ENCODE peak calls at places on chromosomes 5 and 9, in six cellular contexts. D, T, K, R, A and U are unnamed samples.
A peak's percentile ranks its signal among the peaks of the same experiment; 100 is the strongest.

GRCh38 chr9:2023532-2023931 is 8.4 kb downstream of the SMARCA2 start:
- DNase-seq in A (no peak), D (no peak), K (no peak), T (no peak), R (no peak), U (no peak)

GRCh38 chr5:159638481-159638880 is 277.8 kb upstream of the ADRA1B start:
- DNase-seq in K (no peak), D (no peak), T (no peak), R (no peak), A (no peak), U (no peak)

GRCh38 chr9:91929331-91929730 is 20.7 kb downstream of the ROR2 start:
- DNase-seq in D (no peak), A (no peak), T (no peak), R (no peak), K (no peak), U (no peak)

GRCh38 chr5:14216902-14217301 is 73.8 kb downstream of the TRIO start:
- DNase-seq in R (no peak), A (no peak), K (no peak), D (peak; percentile 40), T (peak; percentile 82), U (no peak)

GRCh38 chr9:89022902-89023301 is 31.6 kb downstream of the S1PR3 start:
- DNase-seq in R (peak; percentile 91), D (peak; percentile 83), A (peak; percentile 66), K (no peak), T (peak; percentile 61), U (no peak)

GRCh38 chr9:132774886-132775285 is 103.2 kb downstream of the AK8 start:
- DNase-seq in A (no peak), D (no peak), K (no peak), R (no peak), T (no peak), U (no peak)

GRCh38 chr9:130794923-130795495 is 40.0 kb upstream of the ABL1 start:
- DNase-seq in T (no peak), K (no peak), A (no peak), R (no peak), D (no peak), U (no peak)

GRCh38 chr5:131209506-131210191 is 38.9 kb downstream of the LYRM7 start:
- DNase-seq in A (no peak), K (no peak), R (no peak), T (no peak), D (no peak), U (peak; percentile 46)

GRCh38 chr9:131627326-131627845 is 82.1 kb downstream of the PRRT1B start:
- DNase-seq in K (no peak), A (no peak), D (no peak), R (peak; percentile 65), T (no peak), U (no peak)

GRCh38 chr9:122453677-122454135 is 24.0 kb downstream of the OR1J1 start:
- DNase-seq in K (no peak), R (no peak), T (no peak), A (no peak), D (no peak), U (no peak)

GRCh38 chr5:142845402-142845901 is 75.3 kb downstream of the ARHGAP26 start:
- DNase-seq in T (no peak), A (no peak), R (no peak), K (no peak), D (peak; percentile 44), U (peak; percentile 54)

GRCh38 chr5:144060598-144060997 is 109.9 kb downstream of the YIPF5 start:
- DNase-seq in T (no peak), K (no peak), R (no peak), A (no peak), D (no peak), U (no peak)

GRCh38 chr9:33437898-33438297 is 9.5 kb downstream of the AQP3 start:
- DNase-seq in A (no peak), T (no peak), D (no peak), K (no peak), R (no peak), U (no peak)

GRCh38 chr5:132831095-132831860 is 831 bp upstream of the SHROOM1 start:
- DNase-seq in K (no peak), A (no peak), R (peak; percentile 53), D (no peak), T (no peak), U (peak; percentile 71)

GRCh38 chr5:96661841-96662724 is at the start of gene CAST:
- DNase-seq in D (peak; percentile 94), A (peak; percentile 87), R (peak; percentile 98), T (peak; percentile 97), K (peak; percentile 33), U (peak; percentile 93)

GRCh38 chr5:178383301-178383918 is 150.8 kb upstream of the PHYKPL start:
- DNase-seq in D (no peak), R (peak; percentile 57), K (no peak), A (no peak), T (no peak), U (no peak)

GRCh38 chr5:158135682-158136176 is 276.8 kb upstream of the CLINT1 start:
- DNase-seq in R (no peak), K (no peak), T (no peak), A (no peak), D (no peak), U (no peak)

GRCh38 chr9:135078361-135078821 is 9.1 kb upstream of the OLFM1 start:
- DNase-seq in R (no peak), A (no peak), K (no peak), D (no peak), T (no peak), U (no peak)

GRCh38 chr5:157177935-157178334 is 2.7 kb upstream of the ITK start:
- DNase-seq in K (no peak), T (no peak), A (no peak), R (no peak), D (no peak), U (no peak)

GRCh38 chr9:122819326-122819725 is 9.1 kb downstream of the PDCL start:
- DNase-seq in T (no peak), K (no peak), A (no peak), D (no peak), R (no peak), U (no peak)

GRCh38 chr5:152595327-152595890 is 190.3 kb upstream of the NMUR2 start:
- DNase-seq in R (no peak), A (no peak), D (no peak), T (no peak), K (no peak), U (no peak)

GRCh38 chr5:172496671-172497371 is 42.5 kb upstream of the SH3PXD2B start:
- DNase-seq in K (no peak), D (no peak), T (no peak), A (no peak), R (peak; percentile 82), U (peak; percentile 19)

GRCh38 chr9:122179690-122180074 is 20.0 kb downstream of the MORN5 start:
- DNase-seq in K (no peak), R (no peak), A (peak; percentile 62), D (no peak), T (no peak), U (no peak)

GRCh38 chr5:156594406-156594805 is 255.7 kb upstream of the PPP1R2B start:
- DNase-seq in R (no peak), A (no peak), T (no peak), K (no peak), D (no peak), U (no peak)

GRCh38 chr5:108036484-108036883 is 345.4 kb downstream of the FBXL17 start:
- DNase-seq in T (no peak), D (no peak), K (no peak), R (no peak), A (no peak), U (no peak)

GRCh38 chr9:90326219-90326618 is 316.4 kb downstream of the DIRAS2 start:
- DNase-seq in D (no peak), R (no peak), A (no peak), T (no peak), K (no peak), U (no peak)

GRCh38 chr9:123615381-123615780 is 259.4 kb downstream of the CRB2 start:
- DNase-seq in A (no peak), D (no peak), T (no peak), K (no peak), R (no peak), U (no peak)

GRCh38 chr9:110133608-110134214 is 74.2 kb downstream of the C9orf152 start:
- DNase-seq in A (no peak), D (no peak), R (no peak), K (no peak), T (no peak), U (no peak)
- H3K4me1 ChIP-seq in A (peaks cover 28% of the 10 kb centered on the region), D (peaks cover 24% of the 10 kb centered on the region), R (peaks cover 15% of the 10 kb centered on the region), K (peaks cover 31% of the 10 kb centered on the region), T (peaks cover 41% of the 10 kb centered on the region), U (no peaks in the 10 kb centered on the region)

GRCh38 chr5:139549162-139549894 is 11.8 kb upstream of the UBE2D2 start:
- DNase-seq in K (no peak), R (no peak), D (no peak), A (no peak), T (no peak), U (no peak)

DNA sequence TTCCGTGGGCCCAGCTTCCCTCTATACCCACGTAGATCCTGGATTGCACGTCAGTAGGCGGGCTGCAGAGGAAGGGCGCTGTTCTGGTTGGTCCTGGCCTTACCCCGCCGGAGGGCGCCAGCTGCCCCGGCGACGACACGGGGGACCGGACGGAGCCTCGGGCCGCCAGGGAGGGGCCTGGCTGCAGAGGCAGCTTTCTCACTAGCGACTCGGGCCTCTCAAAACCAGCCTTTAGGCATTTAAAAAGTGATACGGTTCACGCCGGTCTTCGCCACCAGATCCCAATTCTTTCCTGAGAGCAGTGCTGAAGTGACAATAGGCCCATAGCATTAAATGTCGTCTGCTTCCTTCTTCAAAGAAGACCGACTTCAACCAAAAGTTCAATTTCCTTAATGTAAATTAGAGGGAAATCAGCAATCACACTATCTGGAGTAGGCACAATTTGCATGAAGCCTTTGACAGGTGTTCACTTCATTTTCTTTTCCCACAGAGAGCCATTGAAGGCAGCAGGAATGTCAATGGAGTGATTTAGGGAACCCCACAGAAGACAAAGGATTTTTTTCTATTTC is 17.6 kb upstream of the UBE2D2 start:
- DNase-seq in A (peak; percentile 61), R (peak; percentile 86), D (peak; percentile 67), K (no peak), T (peak; percentile 80), U (peak; percentile 81)
- TF ChIP-seq CTCF in A (no peak), R (peak; percentile 17), D (peak; percentile 38), K (no peak), T (peak; percentile 44), U (no peak)

GRCh38 chr9:96686638-96687335 is 31.7 kb upstream of the PRXL2C start:
- DNase-seq in A (peak; percentile 77), R (peak; percentile 94), D (peak; percentile 82), T (peak; percentile 90), K (no peak), U (peak; percentile 76)
- H3K27ac ChIP-seq in A (peak overlapping the region; percentile 65), R (peak overlapping the region; percentile 63), D (peak overlapping the region; percentile 24), T (peak overlapping the region; percentile 73), K (no peak overlapping the region), U (peak overlapping the region; percentile 9)

DNA sequence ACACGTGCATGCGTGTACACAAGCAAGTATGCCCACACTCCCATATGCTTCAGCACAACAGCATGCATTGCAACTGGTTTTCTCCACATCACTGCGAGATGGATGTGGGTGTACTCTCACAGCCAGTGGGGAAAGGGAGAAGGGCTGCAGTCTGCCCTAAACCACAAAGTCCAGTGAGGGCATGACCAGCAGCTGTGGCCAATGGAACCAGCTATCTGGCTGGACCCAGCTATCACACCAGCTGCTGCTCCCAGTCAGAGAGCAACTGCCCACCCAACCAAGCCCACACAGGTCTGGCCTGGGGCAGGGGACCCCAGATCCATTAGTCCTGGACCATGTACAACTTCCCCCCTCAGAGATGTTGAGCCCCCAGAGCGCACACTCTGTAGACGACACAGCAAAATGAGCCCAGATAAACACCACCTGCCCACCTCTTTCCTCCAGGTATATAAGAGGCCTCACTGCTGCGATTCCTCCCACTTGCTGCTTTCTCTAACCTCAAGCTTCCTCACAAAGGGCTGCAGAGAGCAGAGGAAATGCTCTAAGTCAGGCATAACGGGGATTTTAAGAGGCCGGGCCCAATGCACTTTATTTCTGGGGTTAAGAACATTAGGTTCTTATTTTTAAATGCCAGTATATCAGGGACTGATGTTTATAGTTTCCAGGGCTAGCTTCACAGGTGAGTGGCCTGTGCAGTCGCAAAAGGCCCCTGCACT is 38.9 kb downstream of the SHB start:
- DNase-seq in T (no peak), R (no peak), K (no peak), D (no peak), A (no peak), U (no peak)
- H3K4me1 ChIP-seq in T (peaks cover 51% of the 10 kb centered on the region), R (peaks cover 48% of the 10 kb centered on the region), K (peaks cover 70% of the 10 kb centered on the region), D (peaks cover 11% of the 10 kb centered on the region), A (peaks cover 47% of the 10 kb centered on the region), U (peaks cover 27% of the 10 kb centered on the region)